ENCODE peak calls at places on chromosomes 16 and 17, in eight cellular contexts. One of them, this sample, is unnamed.

GRCh38 chr17:18141210-18141803 is 32.8 kb downstream of the MYO15A start:
- DNase-seq in activated CD4-positive, alpha-beta T cell treated with anti-CD3 and anti-CD28 coated beads, Interleukin-2, amount 50 U/mL, for 24 hours: no peak
- DNase-seq in DMS 273 treated with DMSO at 0.1 percent for 48 hours: peak
- DNase-seq in A549: peak
- DNase-seq in hepatic stellate cell: peak
- DNase-seq in smooth muscle cell of the brain vasculature: no peak
- DNase-seq in activated naive CD4-positive, alpha-beta T cell: no peak
- DNase-seq in HTR-8/SVneo: peak
- DNase-seq in this sample: peak

GRCh38 chr16:66176111-66176510 is 190.4 kb upstream of the CDH5 start:
- DNase-seq in activated CD4-positive, alpha-beta T cell treated with anti-CD3 and anti-CD28 coated beads, Interleukin-2, amount 50 U/mL, for 24 hours: no peak
- DNase-seq in DMS 273 treated with DMSO at 0.1 percent for 48 hours: no peak
- DNase-seq in A549: no peak
- DNase-seq in hepatic stellate cell: no peak
- DNase-seq in smooth muscle cell of the brain vasculature: no peak
- DNase-seq in activated naive CD4-positive, alpha-beta T cell: no peak
- DNase-seq in HTR-8/SVneo: no peak
- DNase-seq in this sample: no peak

GRCh38 chr16:48611329-48612137 is 1.6 kb upstream of the N4BP1 start:
- DNase-seq in activated CD4-positive, alpha-beta T cell treated with anti-CD3 and anti-CD28 coated beads, Interleukin-2, amount 50 U/mL, for 24 hours: no peak
- DNase-seq in DMS 273 treated with DMSO at 0.1 percent for 48 hours: peak
- DNase-seq in A549: no peak
- DNase-seq in hepatic stellate cell: no peak
- DNase-seq in smooth muscle cell of the brain vasculature: no peak
- DNase-seq in activated naive CD4-positive, alpha-beta T cell: peak
- DNase-seq in HTR-8/SVneo: no peak
- DNase-seq in this sample: no peak

GRCh38 chr16:17917316-17918019 is 419.1 kb downstream of the NPIPA8 start:
- DNase-seq in activated CD4-positive, alpha-beta T cell treated with anti-CD3 and anti-CD28 coated beads, Interleukin-2, amount 50 U/mL, for 24 hours: no peak
- DNase-seq in DMS 273 treated with DMSO at 0.1 percent for 48 hours: no peak
- DNase-seq in A549: no peak
- DNase-seq in hepatic stellate cell: no peak
- DNase-seq in smooth muscle cell of the brain vasculature: no peak
- DNase-seq in activated naive CD4-positive, alpha-beta T cell: no peak
- DNase-seq in HTR-8/SVneo: no peak
- DNase-seq in this sample: no peak

GRCh38 chr16:66250686-66251405 is 115.6 kb upstream of the CDH5 start:
- DNase-seq in activated CD4-positive, alpha-beta T cell treated with anti-CD3 and anti-CD28 coated beads, Interleukin-2, amount 50 U/mL, for 24 hours: no peak
- DNase-seq in DMS 273 treated with DMSO at 0.1 percent for 48 hours: no peak
- DNase-seq in A549: no peak
- DNase-seq in hepatic stellate cell: peak
- DNase-seq in smooth muscle cell of the brain vasculature: no peak
- DNase-seq in activated naive CD4-positive, alpha-beta T cell: no peak
- DNase-seq in HTR-8/SVneo: no peak
- DNase-seq in this sample: peak

GRCh38 chr17:40511667-40512221 is 10.3 kb upstream of the TNS4 start:
- DNase-seq in activated CD4-positive, alpha-beta T cell treated with anti-CD3 and anti-CD28 coated beads, Interleukin-2, amount 50 U/mL, for 24 hours: no peak
- DNase-seq in DMS 273 treated with DMSO at 0.1 percent for 48 hours: no peak
- DNase-seq in A549: no peak
- DNase-seq in hepatic stellate cell: no peak
- DNase-seq in smooth muscle cell of the brain vasculature: no peak
- DNase-seq in activated naive CD4-positive, alpha-beta T cell: no peak
- DNase-seq in HTR-8/SVneo: no peak
- DNase-seq in this sample: no peak

GRCh38 chr17:75271955-75272847 is 1.2 kb upstream of the MIF4GD start:
- DNase-seq in activated CD4-positive, alpha-beta T cell treated with anti-CD3 and anti-CD28 coated beads, Interleukin-2, amount 50 U/mL, for 24 hours: no peak
- DNase-seq in DMS 273 treated with DMSO at 0.1 percent for 48 hours: peak
- DNase-seq in A549: no peak
- DNase-seq in hepatic stellate cell: no peak
- DNase-seq in smooth muscle cell of the brain vasculature: no peak
- DNase-seq in activated naive CD4-positive, alpha-beta T cell: no peak
- DNase-seq in HTR-8/SVneo: no peak
- DNase-seq in this sample: peak

GRCh38 chr16:31508706-31509523 is 724 bp upstream of the RUSF1 start:
- DNase-seq in activated CD4-positive, alpha-beta T cell treated with anti-CD3 and anti-CD28 coated beads, Interleukin-2, amount 50 U/mL, for 24 hours: no peak
- DNase-seq in DMS 273 treated with DMSO at 0.1 percent for 48 hours: no peak
- DNase-seq in A549: no peak
- DNase-seq in hepatic stellate cell: no peak
- DNase-seq in smooth muscle cell of the brain vasculature: peak
- DNase-seq in activated naive CD4-positive, alpha-beta T cell: no peak
- DNase-seq in HTR-8/SVneo: no peak
- DNase-seq in this sample: peak

GRCh38 chr16:72255785-72256184 is 83.8 kb upstream of the PMFBP1 start:
- DNase-seq in activated CD4-positive, alpha-beta T cell treated with anti-CD3 and anti-CD28 coated beads, Interleukin-2, amount 50 U/mL, for 24 hours: no peak
- DNase-seq in DMS 273 treated with DMSO at 0.1 percent for 48 hours: no peak
- DNase-seq in A549: no peak
- DNase-seq in hepatic stellate cell: no peak
- DNase-seq in smooth muscle cell of the brain vasculature: no peak
- DNase-seq in activated naive CD4-positive, alpha-beta T cell: no peak
- DNase-seq in HTR-8/SVneo: no peak
- DNase-seq in this sample: no peak

GRCh38 chr17:8954339-8954738 is 11.2 kb downstream of the PIK3R5 start:
- DNase-seq in activated CD4-positive, alpha-beta T cell treated with anti-CD3 and anti-CD28 coated beads, Interleukin-2, amount 50 U/mL, for 24 hours: no peak
- DNase-seq in DMS 273 treated with DMSO at 0.1 percent for 48 hours: no peak
- DNase-seq in A549: no peak
- DNase-seq in hepatic stellate cell: no peak
- DNase-seq in smooth muscle cell of the brain vasculature: no peak
- DNase-seq in activated naive CD4-positive, alpha-beta T cell: peak
- DNase-seq in HTR-8/SVneo: no peak
- DNase-seq in this sample: no peak

GRCh38 chr17:50103252-50103651 is 8.1 kb downstream of the PDK2 start:
- DNase-seq in activated CD4-positive, alpha-beta T cell treated with anti-CD3 and anti-CD28 coated beads, Interleukin-2, amount 50 U/mL, for 24 hours: no peak
- DNase-seq in DMS 273 treated with DMSO at 0.1 percent for 48 hours: no peak
- DNase-seq in A549: no peak
- DNase-seq in hepatic stellate cell: no peak
- DNase-seq in smooth muscle cell of the brain vasculature: no peak
- DNase-seq in activated naive CD4-positive, alpha-beta T cell: no peak
- DNase-seq in HTR-8/SVneo: no peak
- DNase-seq in this sample: no peak

GRCh38 chr17:29384901-29385300 is 5.3 kb upstream of the TAOK1 start:
- DNase-seq in activated CD4-positive, alpha-beta T cell treated with anti-CD3 and anti-CD28 coated beads, Interleukin-2, amount 50 U/mL, for 24 hours: no peak
- DNase-seq in DMS 273 treated with DMSO at 0.1 percent for 48 hours: no peak
- DNase-seq in A549: no peak
- DNase-seq in hepatic stellate cell: no peak
- DNase-seq in smooth muscle cell of the brain vasculature: no peak
- DNase-seq in activated naive CD4-positive, alpha-beta T cell: no peak
- DNase-seq in HTR-8/SVneo: no peak
- DNase-seq in this sample: no peak

GRCh38 chr17:21689604-21690003 is 2.7 kb upstream of the KCNJ18 start:
- DNase-seq in activated CD4-positive, alpha-beta T cell treated with anti-CD3 and anti-CD28 coated beads, Interleukin-2, amount 50 U/mL, for 24 hours: no peak
- DNase-seq in DMS 273 treated with DMSO at 0.1 percent for 48 hours: no peak
- DNase-seq in A549: peak
- DNase-seq in hepatic stellate cell: no peak
- DNase-seq in smooth muscle cell of the brain vasculature: peak
- DNase-seq in activated naive CD4-positive, alpha-beta T cell: no peak
- DNase-seq in HTR-8/SVneo: peak
- DNase-seq in this sample: peak

GRCh38 chr16:15583526-15583925 is 59.4 kb downstream of the MARF1 start:
- DNase-seq in activated CD4-positive, alpha-beta T cell treated with anti-CD3 and anti-CD28 coated beads, Interleukin-2, amount 50 U/mL, for 24 hours: no peak
- DNase-seq in DMS 273 treated with DMSO at 0.1 percent for 48 hours: no peak
- DNase-seq in A549: no peak
- DNase-seq in hepatic stellate cell: no peak
- DNase-seq in smooth muscle cell of the brain vasculature: no peak
- DNase-seq in activated naive CD4-positive, alpha-beta T cell: no peak
- DNase-seq in HTR-8/SVneo: no peak
- DNase-seq in this sample: no peak

GRCh38 chr17:79654960-79655382 is 44.1 kb upstream of the RBFOX3 start:
- DNase-seq in activated CD4-positive, alpha-beta T cell treated with anti-CD3 and anti-CD28 coated beads, Interleukin-2, amount 50 U/mL, for 24 hours: no peak
- DNase-seq in DMS 273 treated with DMSO at 0.1 percent for 48 hours: no peak
- DNase-seq in A549: no peak
- DNase-seq in hepatic stellate cell: no peak
- DNase-seq in smooth muscle cell of the brain vasculature: no peak
- DNase-seq in activated naive CD4-positive, alpha-beta T cell: no peak
- DNase-seq in HTR-8/SVneo: no peak
- DNase-seq in this sample: no peak

GRCh38 chr17:4858068-4858879 is 25.1 kb downstream of the MINK1 start:
- DNase-seq in activated CD4-positive, alpha-beta T cell treated with anti-CD3 and anti-CD28 coated beads, Interleukin-2, amount 50 U/mL, for 24 hours: no peak
- DNase-seq in DMS 273 treated with DMSO at 0.1 percent for 48 hours: no peak
- DNase-seq in A549: no peak
- DNase-seq in hepatic stellate cell: no peak
- DNase-seq in smooth muscle cell of the brain vasculature: no peak
- DNase-seq in activated naive CD4-positive, alpha-beta T cell: no peak
- DNase-seq in HTR-8/SVneo: no peak
- DNase-seq in this sample: peak

GRCh38 chr17:77645441-77646430 is 312.8 kb upstream of the TNRC6C start:
- DNase-seq in activated CD4-positive, alpha-beta T cell treated with anti-CD3 and anti-CD28 coated beads, Interleukin-2, amount 50 U/mL, for 24 hours: peak
- DNase-seq in DMS 273 treated with DMSO at 0.1 percent for 48 hours: no peak
- DNase-seq in A549: no peak
- DNase-seq in hepatic stellate cell: peak
- DNase-seq in smooth muscle cell of the brain vasculature: no peak
- DNase-seq in activated naive CD4-positive, alpha-beta T cell: peak
- DNase-seq in HTR-8/SVneo: peak
- DNase-seq in this sample: peak

GRCh38 chr16:3822366-3823045 is 58.0 kb downstream of the CREBBP start:
- DNase-seq in activated CD4-positive, alpha-beta T cell treated with anti-CD3 and anti-CD28 coated beads, Interleukin-2, amount 50 U/mL, for 24 hours: no peak
- DNase-seq in DMS 273 treated with DMSO at 0.1 percent for 48 hours: no peak
- DNase-seq in A549: no peak
- DNase-seq in hepatic stellate cell: no peak
- DNase-seq in smooth muscle cell of the brain vasculature: no peak
- DNase-seq in activated naive CD4-positive, alpha-beta T cell: no peak
- DNase-seq in HTR-8/SVneo: no peak
- DNase-seq in this sample: peak

GRCh38 chr16:14304891-14305459 is 233.9 kb downstream of the MRTFB start:
- DNase-seq in activated CD4-positive, alpha-beta T cell treated with anti-CD3 and anti-CD28 coated beads, Interleukin-2, amount 50 U/mL, for 24 hours: no peak
- DNase-seq in DMS 273 treated with DMSO at 0.1 percent for 48 hours: no peak
- DNase-seq in A549: no peak
- DNase-seq in hepatic stellate cell: no peak
- DNase-seq in smooth muscle cell of the brain vasculature: no peak
- DNase-seq in activated naive CD4-positive, alpha-beta T cell: no peak
- DNase-seq in HTR-8/SVneo: no peak
- DNase-seq in this sample: no peak

GRCh38 chr16:72588554-72588953 is 416.6 kb upstream of the PMFBP1 start:
- DNase-seq in activated CD4-positive, alpha-beta T cell treated with anti-CD3 and anti-CD28 coated beads, Interleukin-2, amount 50 U/mL, for 24 hours: no peak
- DNase-seq in DMS 273 treated with DMSO at 0.1 percent for 48 hours: no peak
- DNase-seq in A549: no peak
- DNase-seq in hepatic stellate cell: no peak
- DNase-seq in smooth muscle cell of the brain vasculature: no peak
- DNase-seq in activated naive CD4-positive, alpha-beta T cell: no peak
- DNase-seq in HTR-8/SVneo: no peak
- DNase-seq in this sample: no peak

GRCh38 chr16:53821957-53822625 is 118.1 kb downstream of the FTO start:
- DNase-seq in activated CD4-positive, alpha-beta T cell treated with anti-CD3 and anti-CD28 coated beads, Interleukin-2, amount 50 U/mL, for 24 hours: no peak
- DNase-seq in DMS 273 treated with DMSO at 0.1 percent for 48 hours: no peak
- DNase-seq in A549: peak
- DNase-seq in hepatic stellate cell: peak
- DNase-seq in smooth muscle cell of the brain vasculature: no peak
- DNase-seq in activated naive CD4-positive, alpha-beta T cell: no peak
- DNase-seq in HTR-8/SVneo: peak
- DNase-seq in this sample: peak

GRCh38 chr17:17134952-17135340 is 71.2 kb downstream of the PLD6 start:
- DNase-seq in activated CD4-positive, alpha-beta T cell treated with anti-CD3 and anti-CD28 coated beads, Interleukin-2, amount 50 U/mL, for 24 hours: no peak
- DNase-seq in DMS 273 treated with DMSO at 0.1 percent for 48 hours: no peak
- DNase-seq in A549: no peak
- DNase-seq in hepatic stellate cell: no peak
- DNase-seq in smooth muscle cell of the brain vasculature: no peak
- DNase-seq in activated naive CD4-positive, alpha-beta T cell: no peak
- DNase-seq in HTR-8/SVneo: no peak
- DNase-seq in this sample: no peak

GRCh38 chr17:65850486-65850885 is 289.0 kb upstream of the AXIN2 start:
- DNase-seq in activated CD4-positive, alpha-beta T cell treated with anti-CD3 and anti-CD28 coated beads, Interleukin-2, amount 50 U/mL, for 24 hours: no peak
- DNase-seq in DMS 273 treated with DMSO at 0.1 percent for 48 hours: no peak
- DNase-seq in A549: no peak
- DNase-seq in hepatic stellate cell: no peak
- DNase-seq in smooth muscle cell of the brain vasculature: no peak
- DNase-seq in activated naive CD4-positive, alpha-beta T cell: no peak
- DNase-seq in HTR-8/SVneo: no peak
- DNase-seq in this sample: peak

GRCh38 chr17:79583475-79583874 is 27.4 kb downstream of the RBFOX3 start:
- DNase-seq in activated CD4-positive, alpha-beta T cell treated with anti-CD3 and anti-CD28 coated beads, Interleukin-2, amount 50 U/mL, for 24 hours: no peak
- DNase-seq in DMS 273 treated with DMSO at 0.1 percent for 48 hours: no peak
- DNase-seq in A549: no peak
- DNase-seq in hepatic stellate cell: no peak
- DNase-seq in smooth muscle cell of the brain vasculature: no peak
- DNase-seq in activated naive CD4-positive, alpha-beta T cell: no peak
- DNase-seq in HTR-8/SVneo: no peak
- DNase-seq in this sample: no peak

GRCh38 chr17:50194441-50195195 is 6.8 kb downstream of the COL1A1 start:
- DNase-seq in activated CD4-positive, alpha-beta T cell treated with anti-CD3 and anti-CD28 coated beads, Interleukin-2, amount 50 U/mL, for 24 hours: no peak
- DNase-seq in DMS 273 treated with DMSO at 0.1 percent for 48 hours: no peak
- DNase-seq in A549: no peak
- DNase-seq in hepatic stellate cell: no peak
- DNase-seq in smooth muscle cell of the brain vasculature: no peak
- DNase-seq in activated naive CD4-positive, alpha-beta T cell: no peak
- DNase-seq in HTR-8/SVneo: no peak
- DNase-seq in this sample: no peak

GRCh38 chr17:2608350-2608913 is 15.0 kb downstream of the PAFAH1B1 start:
- DNase-seq in activated CD4-positive, alpha-beta T cell treated with anti-CD3 and anti-CD28 coated beads, Interleukin-2, amount 50 U/mL, for 24 hours: no peak
- DNase-seq in DMS 273 treated with DMSO at 0.1 percent for 48 hours: no peak
- DNase-seq in A549: no peak
- DNase-seq in hepatic stellate cell: no peak
- DNase-seq in smooth muscle cell of the brain vasculature: no peak
- DNase-seq in activated naive CD4-positive, alpha-beta T cell: no peak
- DNase-seq in HTR-8/SVneo: no peak
- DNase-seq in this sample: no peak

GRCh38 chr16:8996891-8997290 is 33.2 kb upstream of the USP7 start:
- DNase-seq in activated CD4-positive, alpha-beta T cell treated with anti-CD3 and anti-CD28 coated beads, Interleukin-2, amount 50 U/mL, for 24 hours: no peak
- DNase-seq in DMS 273 treated with DMSO at 0.1 percent for 48 hours: no peak
- DNase-seq in A549: no peak
- DNase-seq in hepatic stellate cell: no peak
- DNase-seq in smooth muscle cell of the brain vasculature: no peak
- DNase-seq in activated naive CD4-positive, alpha-beta T cell: no peak
- DNase-seq in HTR-8/SVneo: no peak
- DNase-seq in this sample: no peak

GRCh38 chr17:27343972-27344607 is 50.2 kb downstream of the WSB1 start:
- DNase-seq in activated CD4-positive, alpha-beta T cell treated with anti-CD3 and anti-CD28 coated beads, Interleukin-2, amount 50 U/mL, for 24 hours: no peak
- DNase-seq in DMS 273 treated with DMSO at 0.1 percent for 48 hours: no peak
- DNase-seq in A549: no peak
- DNase-seq in hepatic stellate cell: no peak
- DNase-seq in smooth muscle cell of the brain vasculature: no peak
- DNase-seq in activated naive CD4-positive, alpha-beta T cell: no peak
- DNase-seq in HTR-8/SVneo: no peak
- DNase-seq in this sample: peak

GRCh38 chr16:31458073-31458834 is 1.0 kb upstream of the ARMC5 start:
- DNase-seq in activated CD4-positive, alpha-beta T cell treated with anti-CD3 and anti-CD28 coated beads, Interleukin-2, amount 50 U/mL, for 24 hours: peak
- DNase-seq in DMS 273 treated with DMSO at 0.1 percent for 48 hours: no peak
- DNase-seq in A549: peak
- DNase-seq in hepatic stellate cell: peak
- DNase-seq in smooth muscle cell of the brain vasculature: no peak
- DNase-seq in activated naive CD4-positive, alpha-beta T cell: peak
- DNase-seq in HTR-8/SVneo: no peak
- DNase-seq in this sample: peak

GRCh38 chr17:8031950-8032349 is 6.9 kb upstream of the ALOX15B start:
- DNase-seq in activated CD4-positive, alpha-beta T cell treated with anti-CD3 and anti-CD28 coated beads, Interleukin-2, amount 50 U/mL, for 24 hours: no peak
- DNase-seq in DMS 273 treated with DMSO at 0.1 percent for 48 hours: no peak
- DNase-seq in A549: no peak
- DNase-seq in hepatic stellate cell: no peak
- DNase-seq in smooth muscle cell of the brain vasculature: no peak
- DNase-seq in activated naive CD4-positive, alpha-beta T cell: no peak
- DNase-seq in HTR-8/SVneo: no peak
- DNase-seq in this sample: no peak

GRCh38 chr17:67718325-67718941 is 697 bp downstream of the NOL11 start:
- DNase-seq in activated CD4-positive, alpha-beta T cell treated with anti-CD3 and anti-CD28 coated beads, Interleukin-2, amount 50 U/mL, for 24 hours: peak
- DNase-seq in DMS 273 treated with DMSO at 0.1 percent for 48 hours: no peak
- DNase-seq in A549: peak
- DNase-seq in hepatic stellate cell: peak
- DNase-seq in smooth muscle cell of the brain vasculature: no peak
- DNase-seq in activated naive CD4-positive, alpha-beta T cell: peak
- DNase-seq in HTR-8/SVneo: peak
- DNase-seq in this sample: peak